ENCODE peak calls at places on chromosomes 3 and 15, in five cellular contexts. E is K562, H is HepG2, I is GM12878, M is H1. A is an unnamed sample.

GRCh38 chr15:69873807-69874206 is 223.9 kb downstream of the TLE3 start:
- DNase-seq in E (no peak), H (no peak), I (no peak), M (no peak), A (no peak)

GRCh38 chr15:70170096-70170699 is 72.5 kb upstream of the TLE3 start:
- DNase-seq in E (no peak), H (no peak), I (no peak), M (no peak), A (no peak)

GRCh38 chr15:70703483-70703882 is 59.9 kb downstream of the UACA start:
- DNase-seq in E (no peak), H (no peak), I (no peak), M (no peak), A (no peak)

GRCh38 chr3:88219138-88219792 is 69.5 kb downstream of the C3orf38 start:
- DNase-seq in E (peak), H (peak), I (no peak), M (peak), A (peak)

GRCh38 chr3:14121859-14122258 is 2.8 kb downstream of the CHCHD4 start:
- DNase-seq in E (no peak), H (no peak), I (no peak), M (no peak), A (peak)

GRCh38 chr3:123700791-123701712 is 116.2 kb upstream of the HACD2 start:
- DNase-seq in E (no peak), H (no peak), I (no peak), M (no peak), A (no peak)

GRCh38 chr3:15206662-15207576 is 873 bp downstream of the CAPN7 start:
- DNase-seq in E (peak), H (peak), I (no peak), M (no peak), A (no peak)

GRCh38 chr3:64011685-64012084 is 11.6 kb downstream of the PSMD6 start:
- DNase-seq in E (peak), H (no peak), I (no peak), M (no peak), A (no peak)

GRCh38 chr15:41546846-41547786 is 3.1 kb upstream of the RPAP1 start:
- DNase-seq in E (peak), H (no peak), I (no peak), M (no peak), A (no peak)

DNA sequence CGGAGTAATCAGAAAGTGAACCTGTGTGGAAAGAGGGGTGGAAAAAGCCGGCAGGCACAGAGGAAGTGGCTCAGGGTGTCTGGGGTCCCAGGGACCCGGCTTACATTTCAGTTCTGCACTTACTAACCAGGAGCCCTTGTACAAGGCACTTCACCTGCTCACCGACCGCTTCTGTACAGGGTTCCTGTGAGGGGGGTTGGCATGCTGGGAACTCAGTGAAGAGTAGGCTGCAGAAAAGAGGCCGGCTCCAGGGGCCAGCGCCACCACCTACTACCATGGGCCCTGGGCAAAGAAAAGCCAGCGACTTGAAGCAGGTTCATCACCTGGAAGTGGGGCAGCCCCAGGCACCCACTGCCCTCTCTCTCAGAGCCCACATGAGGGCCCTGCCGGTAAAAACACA is 6.2 kb downstream of the STIMATE start:
- DNase-seq in E (no peak), H (no peak), I (no peak), M (no peak), A (no peak)
- TF ChIP-seq ATF2 in E (no peak), H (no peak), I (no peak), M (no peak), A (no peak)

GRCh38 chr3:156678216-156678615 is 3.8 kb downstream of the TIPARP start:
- DNase-seq in E (no peak), H (no peak), I (no peak), M (no peak), A (no peak)

GRCh38 chr3:156680243-156680930 is 6.0 kb downstream of the TIPARP start:
- DNase-seq in E (no peak), H (no peak), I (no peak), M (no peak), A (no peak)

GRCh38 chr3:156682491-156682890 is 8.1 kb downstream of the TIPARP start:
- DNase-seq in E (no peak), H (no peak), I (no peak), M (no peak), A (no peak)

GRCh38 chr3:156682963-156683362 is 8.6 kb downstream of the TIPARP start:
- DNase-seq in E (no peak), H (no peak), I (no peak), M (no peak), A (no peak)

DNA sequence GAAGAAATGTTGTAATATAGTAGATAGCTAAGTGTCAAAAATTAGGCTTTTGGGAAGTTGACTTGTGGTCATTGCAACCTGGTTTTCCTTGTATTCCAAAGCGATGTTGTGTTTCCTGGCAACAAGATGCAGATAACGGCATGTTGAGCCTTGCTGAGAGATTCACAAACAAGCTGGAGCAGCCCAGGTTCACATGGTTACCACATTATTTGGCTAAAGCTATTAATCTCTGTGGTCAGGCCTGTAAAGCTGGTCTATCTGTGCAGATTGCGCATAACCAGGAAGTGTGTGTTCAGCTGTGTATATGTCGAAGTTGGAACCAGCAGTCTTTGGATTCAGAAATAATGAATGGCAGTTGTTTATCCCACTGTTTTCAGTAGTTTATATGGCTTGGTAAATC is 6.6 kb downstream of the TIPARP start:
- DNase-seq in E (peak), H (peak), I (no peak), M (no peak), A (peak)
- TF ChIP-seq ATF3 in E (no peak), H (no peak), I (no peak), M (no peak), A (no peak)

GRCh38 chr15:80058044-80058443 is 1.4 kb upstream of the ZFAND6 start:
- DNase-seq in E (no peak), H (no peak), I (no peak), M (no peak), A (no peak)

GRCh38 chr15:80066912-80067311 is 7.4 kb downstream of the ZFAND6 start:
- DNase-seq in E (no peak), H (no peak), I (no peak), M (no peak), A (no peak)

GRCh38 chr15:80059786-80060489 is 462 bp downstream of the ZFAND6 start:
- DNase-seq in E (peak), H (peak), I (no peak), M (no peak), A (peak)

GRCh38 chr15:80058851-80059785 is at the start of gene ZFAND6:
- DNase-seq in E (peak), H (peak), I (peak), M (peak), A (peak)

GRCh38 chr15:80061581-80061980 is 2.1 kb downstream of the ZFAND6 start:
- DNase-seq in E (no peak), H (peak), I (no peak), M (no peak), A (no peak)
- TF ChIP-seq ATF2 in E (no peak), H (no peak), I (no peak), M (no peak), A (no peak)

GRCh38 chr3:12890610-12891390 is 49.4 kb upstream of the RPL32 start:
- DNase-seq in E (peak), H (no peak), I (no peak), M (no peak), A (no peak)
- TF ChIP-seq ATF3 in E (no peak), H (no peak), I (no peak), M (no peak), A (no peak)

GRCh38 chr3:24249523-24249922 is 245.1 kb downstream of the THRB start:
- DNase-seq in E (no peak), H (no peak), I (no peak), M (no peak), A (no peak)
- TF ChIP-seq ATF2 in E (no peak), H (no peak), I (no peak), M (no peak), A (no peak)